ENCODE peak calls at places on chromosomes 13 and 19, in eight cellular contexts. D is ovary, X is iPS DF 6.9, Y is brain microvascular endothelial cell, T is H7, J is hepatocyte, P is tibial nerve, L is thoracic aorta. Z is an unnamed sample.

GRCh38 chr19:1106841-1107654 is 3.3 kb downstream of the GPX4 start:
- DNase-seq in L (no peak), P (no peak), D (no peak), T (no peak), X (no peak), Y (no peak), J (peak; percentile 64), Z (peak; percentile 38)

GRCh38 chr19:55253264-55253663 is 5.6 kb downstream of the PPP6R1 start:
- DNase-seq in P (no peak), L (no peak), J (no peak), D (no peak), Y (no peak), X (no peak), T (peak; percentile 42), Z (no peak)

GRCh38 chr13:30038884-30039283 is 188.5 kb upstream of the UBL3 start:
- DNase-seq in J (no peak), P (no peak), L (no peak), D (no peak), X (no peak), T (no peak), Y (no peak), Z (no peak)

GRCh38 chr13:57784633-57785032 is 153.1 kb downstream of the PCDH17 start:
- DNase-seq in L (no peak), J (no peak), X (no peak), Y (no peak), P (no peak), T (no peak), D (no peak), Z (no peak)

GRCh38 chr19:39768811-39769210 is 9.8 kb upstream of the LEUTX start:
- DNase-seq in J (no peak), X (no peak), Y (no peak), D (no peak), T (no peak), L (no peak), P (no peak), Z (no peak)

GRCh38 chr13:84684048-84684662 is 801.9 kb upstream of the SLITRK1 start:
- DNase-seq in P (no peak), T (no peak), X (no peak), J (no peak), Y (no peak), D (no peak), L (no peak), Z (no peak)

GRCh38 chr13:100125946-100126345 is 37.1 kb downstream of the PCCA start:
- DNase-seq in P (no peak), D (no peak), T (no peak), X (no peak), L (no peak), Y (no peak), J (no peak), Z (peak; percentile 8)

GRCh38 chr19:15331419-15332310 is 674 bp downstream of the BRD4 start:
- DNase-seq in Y (no peak), T (peak; percentile 93), L (no peak), J (peak; percentile 84), D (peak; percentile 77), X (no peak), P (peak; percentile 37), Z (no peak)

GRCh38 chr19:29672933-29673336 is 7.7 kb downstream of the PLEKHF1 start:
- DNase-seq in Y (no peak), X (no peak), T (no peak), J (no peak), L (no peak), P (no peak), D (no peak), Z (no peak)

GRCh38 chr19:23823952-23824389 is 65.3 kb upstream of the ZNF681 start:
- DNase-seq in P (no peak), X (peak; percentile 33), T (peak; percentile 30), J (no peak), Y (no peak), L (no peak), D (no peak), Z (peak; percentile 2)

GRCh38 chr19:45496349-45496953 is 396 bp downstream of the RTN2 start:
- DNase-seq in T (peak; percentile 95), D (peak; percentile 73), Y (no peak), P (no peak), X (no peak), J (peak; percentile 80), L (no peak), Z (no peak)

GRCh38 chr19:55451163-55451521 is 8.0 kb upstream of the SHISA7 start:
- DNase-seq in T (peak; percentile 91), X (no peak), Y (no peak), P (no peak), D (no peak), J (no peak), L (no peak), Z (no peak)

GRCh38 chr13:51221674-51222509 is at the start of gene FAM124A:
- DNase-seq in T (peak; percentile 90), X (no peak), Y (no peak), P (peak; percentile 9), J (peak; percentile 80), L (no peak), D (peak; percentile 73), Z (no peak)

GRCh38 chr13:43328907-43329306 is 305.5 kb downstream of the DNAJC15 start:
- DNase-seq in D (no peak), L (no peak), Y (no peak), P (no peak), T (no peak), J (no peak), X (no peak), Z (no peak)

GRCh38 chr13:96034662-96035061 is 18.5 kb downstream of the UGGT2 start:
- DNase-seq in P (no peak), J (no peak), Y (no peak), D (no peak), L (no peak), X (no peak), T (no peak), Z (no peak)

GRCh38 chr13:92403606-92404005 is 823.0 kb upstream of the GPC6 start:
- DNase-seq in L (no peak), J (no peak), P (no peak), Y (no peak), D (no peak), X (no peak), T (no peak), Z (no peak)

GRCh38 chr19:51002542-51003311 is 1.3 kb upstream of the KLK8 start:
- DNase-seq in D (no peak), J (peak; percentile 65), T (peak; percentile 94), X (no peak), Y (no peak), L (no peak), P (peak; percentile 9), Z (peak; percentile 35)

GRCh38 chr13:65292488-65292901 is 1937.6 kb downstream of the PCDH9 start:
- DNase-seq in X (no peak), J (peak; percentile 74), Y (peak; percentile 90), L (no peak), P (no peak), T (no peak), D (no peak), Z (peak; percentile 9)

GRCh38 chr13:96090240-96091101 is 564 bp downstream of the HS6ST3 start:
- DNase-seq in Y (no peak), P (no peak), L (no peak), D (peak; percentile 27), T (peak; percentile 82), J (peak; percentile 52), X (no peak), Z (no peak)

GRCh38 chr19:40191836-40192646 is 815 bp downstream of the MAP3K10 start:
- DNase-seq in L (no peak), J (peak; percentile 55), Y (no peak), P (no peak), D (peak; percentile 62), X (no peak), T (peak; percentile 95), Z (no peak)

GRCh38 chr19:44232867-44233266 is 20.5 kb downstream of the ZNF227 start:
- DNase-seq in X (no peak), L (no peak), Y (no peak), D (no peak), J (no peak), P (no peak), T (no peak), Z (no peak)
- H3K36me3 ChIP-seq in X (peaks cover 20% of the 10 kb centered on the region), L (peaks cover 89% of the 10 kb centered on the region), Y (peaks cover 40% of the 10 kb centered on the region), D (peaks cover 2% of the 10 kb centered on the region), J (peaks cover 27% of the 10 kb centered on the region), P (peaks cover 33% of the 10 kb centered on the region), T (peaks cover 29% of the 10 kb centered on the region), Z (peaks cover 8% of the 10 kb centered on the region)

DNA sequence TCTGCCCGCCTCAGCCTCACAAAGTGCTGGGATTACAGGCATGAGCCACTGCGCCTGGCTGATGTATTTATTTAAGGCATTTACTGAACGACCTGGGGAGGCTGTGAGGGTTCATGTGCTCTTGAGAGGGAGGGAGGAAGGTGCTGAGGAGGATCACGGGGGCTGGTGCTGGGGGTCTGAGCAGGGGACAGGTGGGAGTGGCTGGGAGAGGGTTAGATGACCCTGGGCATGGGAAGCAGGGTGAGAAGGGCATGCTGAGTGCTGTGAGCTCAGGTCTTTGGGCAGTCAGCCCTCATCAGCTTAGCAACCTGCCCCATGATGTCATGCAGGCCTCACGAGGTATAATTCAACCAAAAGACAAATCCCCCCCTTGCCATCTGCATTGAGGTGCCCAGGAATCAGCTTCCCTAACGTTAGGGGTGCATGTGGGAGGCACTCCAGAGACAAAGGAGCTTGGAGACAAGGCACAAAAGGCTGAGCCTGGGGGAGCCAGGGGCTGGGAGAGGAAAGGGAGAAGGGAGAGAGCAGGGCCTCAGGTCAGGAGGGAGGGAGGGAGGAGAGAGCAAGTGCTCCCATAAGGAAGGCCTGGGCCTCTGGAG is 36.4 kb downstream of the SUGP2 start:
- DNase-seq in D (no peak), L (no peak), T (no peak), J (no peak), Y (no peak), P (no peak), X (no peak), Z (no peak)
- H3K36me3 ChIP-seq in D (no peaks in the 10 kb centered on the region), L (peaks cover 32% of the 10 kb centered on the region), T (peaks cover 42% of the 10 kb centered on the region), J (no peaks in the 10 kb centered on the region), Y (peaks cover 63% of the 10 kb centered on the region), P (peaks cover 3% of the 10 kb centered on the region), X (peaks cover 38% of the 10 kb centered on the region), Z (peaks cover 27% of the 10 kb centered on the region)

GRCh38 chr19:49857834-49858590 is 7.1 kb downstream of the PTOV1 start:
- DNase-seq in L (no peak), Y (no peak), X (no peak), D (peak; percentile 55), P (no peak), J (no peak), T (peak; percentile 62), Z (no peak)

GRCh38 chr19:49855676-49856573 is 5.0 kb downstream of the PTOV1 start:
- DNase-seq in X (no peak), D (peak; percentile 45), J (no peak), T (peak; percentile 55), Y (no peak), L (no peak), P (no peak), Z (no peak)

GRCh38 chr19:49857061-49857833 is 6.3 kb downstream of the PTOV1 start:
- DNase-seq in D (peak; percentile 45), X (no peak), J (no peak), T (peak; percentile 74), Y (no peak), L (no peak), P (no peak), Z (no peak)

GRCh38 chr19:49855277-49855675 is 4.3 kb downstream of the PTOV1 start:
- DNase-seq in D (peak; percentile 43), P (no peak), T (peak; percentile 52), Y (no peak), J (no peak), X (no peak), L (no peak), Z (no peak)

GRCh38 chr19:49856574-49857021 is 5.6 kb downstream of the PTOV1 start:
- DNase-seq in X (no peak), T (peak; percentile 58), L (no peak), D (peak; percentile 45), P (no peak), Y (no peak), J (no peak), Z (no peak)
- H3K36me3 ChIP-seq in X (peaks cover 47% of the 10 kb centered on the region), T (peaks cover 27% of the 10 kb centered on the region), L (peaks cover 50% of the 10 kb centered on the region), D (no peaks in the 10 kb centered on the region), P (no peaks in the 10 kb centered on the region), Y (peaks cover 60% of the 10 kb centered on the region), J (peaks cover 5% of the 10 kb centered on the region), Z (peaks cover 18% of the 10 kb centered on the region)

GRCh38 chr19:47381121-47381520 is 32.0 kb downstream of the DHX34 start:
- DNase-seq in L (no peak), J (no peak), X (no peak), D (no peak), T (no peak), P (no peak), Y (no peak), Z (no peak)
- H3K36me3 ChIP-seq in L (peaks cover 40% of the 10 kb centered on the region), J (no peaks in the 10 kb centered on the region), X (peaks cover 47% of the 10 kb centered on the region), D (no peaks in the 10 kb centered on the region), T (peaks cover 36% of the 10 kb centered on the region), P (peaks cover 4% of the 10 kb centered on the region), Y (peaks cover 44% of the 10 kb centered on the region), Z (peaks cover 34% of the 10 kb centered on the region)